ENCODE peak calls at places on chromosomes 6 and 20, in nine cellular contexts. K is T-cell; Q is activated CD4-positive, alpha-beta T cell treated with anti-CD3 and anti-CD28 coated beads for 4 hours; C is stimulated activated CD4-positive, alpha-beta T cell treated with anti-CD3 and anti-CD28 coated beads, Interleukin-15, amount 100 ng/mL, for 1 hour; W is HL-60; N is myocyte; H is body of pancreas; J is activated naive CD4-positive, alpha-beta T cell; Z is activated T-cell treated with anti-CD3 and anti-CD28 coated beads for 1 hour. L is an unnamed sample.

GRCh38 chr20:8854566-8854965 is 214.3 kb upstream of the PLCB4 start:
- DNase-seq in K (no peak), Q (no peak), C (no peak), W (no peak), N (peak), H (peak), J (no peak), Z (no peak), L (no peak)

GRCh38 chr20:24695529-24696225 is 226.2 kb downstream of the SYNDIG1 start:
- DNase-seq in K (no peak), Q (no peak), C (no peak), W (no peak), N (no peak), H (no peak), J (no peak), Z (no peak), L (no peak)

GRCh38 chr6:23349521-23350147 is 776.4 kb upstream of the NRSN1 start:
- DNase-seq in K (no peak), Q (no peak), C (no peak), W (no peak), N (peak), H (no peak), J (no peak), Z (no peak), L (no peak)

GRCh38 chr6:134146268-134147032 is 94.0 kb upstream of the SLC2A12 start:
- DNase-seq in K (no peak), Q (no peak), C (no peak), W (no peak), N (no peak), H (no peak), J (no peak), Z (no peak), L (no peak)

GRCh38 chr6:42787018-42787611 is 5.3 kb downstream of the BICRAL start:
- DNase-seq in K (no peak), Q (no peak), C (no peak), W (no peak), N (peak), H (no peak), J (no peak), Z (no peak), L (no peak)

GRCh38 chr6:56542367-56543331 is 100.0 kb downstream of the DST start:
- DNase-seq in K (peak), Q (peak), C (peak), W (peak), N (peak), H (peak), J (peak), Z (peak), L (peak)

GRCh38 chr6:76518443-76518842 is 446.0 kb upstream of the IMPG1 start:
- DNase-seq in K (no peak), Q (no peak), C (no peak), W (no peak), N (no peak), H (no peak), J (no peak), Z (no peak), L (no peak)

GRCh38 chr20:58810116-58810878 is 40.4 kb downstream of the GNAS-AS1 start:
- DNase-seq in K (no peak), Q (no peak), C (no peak), W (no peak), N (no peak), H (no peak), J (no peak), Z (no peak), L (no peak)

GRCh38 chr6:8743146-8743745 is 307.9 kb upstream of the SLC35B3 start:
- DNase-seq in K (no peak), Q (no peak), C (no peak), W (no peak), N (peak), H (no peak), J (no peak), Z (no peak), L (no peak)

GRCh38 chr20:41746635-41747034 is 128.5 kb upstream of the CHD6 start:
- DNase-seq in K (no peak), Q (no peak), C (no peak), W (no peak), N (no peak), H (no peak), J (no peak), Z (no peak), L (no peak)

GRCh38 chr6:27889628-27890315 is 22.4 kb downstream of the OR2B2 start:
- DNase-seq in K (no peak), Q (no peak), C (no peak), W (no peak), N (no peak), H (no peak), J (no peak), Z (no peak), L (no peak)

GRCh38 chr6:143940011-143940597 is 68.0 kb downstream of the PLAGL1 start:
- DNase-seq in K (peak), Q (peak), C (peak), W (peak), N (peak), H (peak), J (no peak), Z (peak), L (peak)

GRCh38 chr6:44119704-44120262 is 7.5 kb downstream of the MRPL14 start:
- DNase-seq in K (no peak), Q (no peak), C (no peak), W (no peak), N (no peak), H (no peak), J (no peak), Z (no peak), L (no peak)

GRCh38 chr6:163718537-163718936 is 304.0 kb downstream of the QKI start:
- DNase-seq in K (no peak), Q (no peak), C (no peak), W (no peak), N (no peak), H (no peak), J (no peak), Z (no peak), L (no peak)

GRCh38 chr20:53974785-53975555 is 95.4 kb downstream of the BCAS1 start:
- DNase-seq in K (no peak), Q (no peak), C (no peak), W (no peak), N (no peak), H (no peak), J (no peak), Z (no peak), L (no peak)

GRCh38 chr20:40493551-40493950 is 195.5 kb downstream of the MAFB start:
- DNase-seq in K (no peak), Q (no peak), C (no peak), W (no peak), N (no peak), H (no peak), J (no peak), Z (no peak), L (no peak)

GRCh38 chr20:41038149-41038877 is 9.7 kb downstream of the TOP1 start:
- DNase-seq in K (no peak), Q (no peak), C (no peak), W (no peak), N (no peak), H (no peak), J (no peak), Z (no peak), L (no peak)

GRCh38 chr6:346389-347030 is 45.0 kb upstream of the IRF4 start:
- DNase-seq in K (no peak), Q (no peak), C (no peak), W (no peak), N (no peak), H (no peak), J (no peak), Z (no peak), L (no peak)

GRCh38 chr6:36556281-36556680 is 9.0 kb upstream of the STK38 start:
- DNase-seq in K (no peak), Q (no peak), C (no peak), W (peak), N (no peak), H (no peak), J (no peak), Z (no peak), L (no peak)

GRCh38 chr6:165804331-165805066 is 141.5 kb upstream of the PDE10A start:
- DNase-seq in K (no peak), Q (no peak), C (no peak), W (no peak), N (peak), H (no peak), J (no peak), Z (no peak), L (no peak)

GRCh38 chr6:139577991-139578604 is 203.7 kb upstream of the CITED2 start:
- DNase-seq in K (no peak), Q (no peak), C (no peak), W (no peak), N (peak), H (no peak), J (no peak), Z (no peak), L (no peak)

GRCh38 chr20:2340136-2340535 is 40.6 kb upstream of the TGM6 start:
- DNase-seq in K (no peak), Q (no peak), C (no peak), W (no peak), N (no peak), H (no peak), J (no peak), Z (no peak), L (no peak)

GRCh38 chr20:37880726-37881591 is 22.0 kb upstream of the VSTM2L start:
- DNase-seq in K (no peak), Q (no peak), C (no peak), W (no peak), N (peak), H (peak), J (no peak), Z (no peak), L (no peak)

GRCh38 chr6:159842035-159842434 is 42.0 kb downstream of the PNLDC1 start:
- DNase-seq in K (no peak), Q (no peak), C (no peak), W (no peak), N (peak), H (no peak), J (no peak), Z (no peak), L (no peak)

GRCh38 chr20:24778585-24779031 is 170.5 kb upstream of the CST7 start:
- DNase-seq in K (no peak), Q (no peak), C (no peak), W (no peak), N (no peak), H (peak), J (no peak), Z (no peak), L (no peak)

GRCh38 chr6:39920147-39920546 is 14.1 kb downstream of the MOCS1 start:
- DNase-seq in K (no peak), Q (no peak), C (no peak), W (no peak), N (no peak), H (no peak), J (no peak), Z (no peak), L (no peak)

GRCh38 chr6:140708386-140708785 is 1333.9 kb upstream of the CITED2 start:
- DNase-seq in K (no peak), Q (no peak), C (no peak), W (no peak), N (no peak), H (no peak), J (no peak), Z (no peak), L (no peak)

GRCh38 chr6:24720131-24720603 is 1.2 kb upstream of the C6orf62 start:
- DNase-seq in K (peak), Q (peak), C (peak), W (no peak), N (peak), H (peak), J (peak), Z (peak), L (peak)

GRCh38 chr6:142794424-142794823 is 150.6 kb downstream of the HIVEP2 start:
- DNase-seq in K (no peak), Q (no peak), C (no peak), W (no peak), N (no peak), H (no peak), J (no peak), Z (no peak), L (no peak)

GRCh38 chr6:125444234-125444949 is 142.6 kb upstream of the HDDC2 start:
- DNase-seq in K (no peak), Q (no peak), C (no peak), W (no peak), N (no peak), H (peak), J (no peak), Z (no peak), L (no peak)

L was measured in naive thymus-derived CD8-positive, alpha-beta T cell.